ENCODE peak calls at places on chromosomes 7 and 10, in five cellular contexts. One of them, this sample, is unnamed.

GRCh38 chr10:90652519-90652918 is 205.3 kb downstream of the HTR7 start:
- DNase-seq in mammary epithelial cell: peak; percentile 37
- DNase-seq in PC-3: peak; percentile 57
- DNase-seq in fibroblast of lung: peak; percentile 45
- DNase-seq in MM.1S: no peak
- DNase-seq in this sample: peak; percentile 37

GRCh38 chr10:88851706-88852105 is at the start of gene ANKRD22:
- DNase-seq in mammary epithelial cell: peak; percentile 99
- DNase-seq in fibroblast of lung: peak; percentile 57
- DNase-seq in PC-3: peak; percentile 95
- DNase-seq in MM.1S: no peak
- DNase-seq in this sample: peak; percentile 53

GRCh38 chr10:61815505-61815904 is 86.0 kb upstream of the ARID5B start:
- DNase-seq in MM.1S: no peak
- DNase-seq in mammary epithelial cell: peak; percentile 56
- DNase-seq in PC-3: no peak
- DNase-seq in fibroblast of lung: no peak
- DNase-seq in this sample: no peak

GRCh38 chr10:114294549-114294948 is 55.5 kb downstream of the VWA2 start:
- DNase-seq in MM.1S: no peak
- DNase-seq in PC-3: no peak
- DNase-seq in fibroblast of lung: no peak
- DNase-seq in mammary epithelial cell: no peak
- DNase-seq in this sample: no peak

GRCh38 chr7:36279251-36279925 is 110.3 kb upstream of the ANLN start:
- DNase-seq in MM.1S: no peak
- DNase-seq in mammary epithelial cell: no peak
- DNase-seq in fibroblast of lung: peak; percentile 38
- DNase-seq in PC-3: no peak
- DNase-seq in this sample: peak; percentile 27

GRCh38 chr10:92970301-92971070 is 90.1 kb upstream of the CYP26C1 start:
- DNase-seq in MM.1S: no peak
- DNase-seq in PC-3: no peak
- DNase-seq in mammary epithelial cell: no peak
- DNase-seq in fibroblast of lung: peak; percentile 87
- DNase-seq in this sample: no peak

GRCh38 chr7:46071076-46071475 is 150.0 kb upstream of the IGFBP3 start:
- DNase-seq in PC-3: no peak
- DNase-seq in mammary epithelial cell: no peak
- DNase-seq in fibroblast of lung: peak; percentile 93
- DNase-seq in MM.1S: no peak
- DNase-seq in this sample: peak; percentile 6

GRCh38 chr10:3805227-3805790 is 20.3 kb upstream of the KLF6 start:
- DNase-seq in fibroblast of lung: peak; percentile 89
- DNase-seq in mammary epithelial cell: peak; percentile 91
- DNase-seq in MM.1S: peak; percentile 88
- DNase-seq in PC-3: peak; percentile 75
- DNase-seq in this sample: peak; percentile 61

GRCh38 chr10:62732841-62733653 is 71.5 kb upstream of the ADO start:
- DNase-seq in fibroblast of lung: peak; percentile 96
- DNase-seq in MM.1S: peak; percentile 73
- DNase-seq in mammary epithelial cell: peak; percentile 95
- DNase-seq in PC-3: peak; percentile 100
- DNase-seq in this sample: no peak

GRCh38 chr10:97321807-97322195 is 2.7 kb downstream of the FRAT1 start:
- DNase-seq in fibroblast of lung: no peak
- DNase-seq in PC-3: no peak
- DNase-seq in MM.1S: no peak
- DNase-seq in mammary epithelial cell: no peak
- DNase-seq in this sample: no peak

DNA sequence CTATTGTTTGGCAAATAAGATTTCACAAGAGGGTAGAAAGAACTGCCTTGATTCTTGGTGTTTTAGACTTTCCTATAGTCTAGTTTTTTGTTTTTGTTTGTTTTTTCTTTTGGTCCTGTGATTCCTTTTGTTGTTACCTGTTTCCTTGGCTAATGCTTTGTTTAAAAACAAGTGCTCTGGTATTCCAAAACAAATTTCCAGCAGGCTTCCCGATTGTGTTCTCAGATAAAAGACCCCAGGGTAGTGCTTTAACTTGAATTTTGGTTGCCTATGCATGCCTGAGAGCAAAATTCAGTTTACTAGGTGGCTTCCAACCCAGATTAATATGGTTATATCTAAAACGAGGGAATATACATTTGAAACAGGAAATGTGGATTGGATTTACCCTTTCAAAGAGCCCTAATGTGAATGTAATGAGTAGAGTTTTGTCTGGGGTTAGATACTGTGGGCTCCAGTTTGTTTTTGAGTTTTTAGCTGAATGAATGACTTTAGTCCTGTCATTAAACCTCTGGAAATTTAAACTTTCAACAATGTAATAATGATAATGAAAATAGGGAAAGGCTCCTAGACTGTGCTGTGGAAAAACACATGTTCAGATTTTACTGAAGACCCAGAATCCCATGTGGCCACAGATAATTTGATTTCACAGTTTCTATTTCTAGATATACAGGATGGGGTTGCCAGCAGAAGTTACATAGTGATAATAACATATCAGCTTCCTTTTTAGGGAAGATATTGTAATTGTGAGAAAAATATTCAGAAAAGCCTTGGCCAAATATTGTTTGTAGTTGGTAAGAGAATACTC is 23.9 kb downstream of the AUTS2 start:
- DNase-seq in mammary epithelial cell: no peak
- DNase-seq in MM.1S: no peak
- DNase-seq in fibroblast of lung: no peak
- DNase-seq in PC-3: no peak
- DNase-seq in this sample: no peak
- H3K9ac ChIP-seq in mammary epithelial cell: no peak overlapping the region
- H3K9ac ChIP-seq in MM.1S: no peak overlapping the region
- H3K9ac ChIP-seq in fibroblast of lung: no peak overlapping the region
- H3K9ac ChIP-seq in PC-3: no peak overlapping the region
- H3K9ac ChIP-seq in this sample: no peak overlapping the region

GRCh38 chr7:25389489-25390106 is 161.3 kb upstream of the NPVF start:
- DNase-seq in mammary epithelial cell: peak; percentile 32
- DNase-seq in fibroblast of lung: peak; percentile 18
- DNase-seq in PC-3: peak; percentile 41
- DNase-seq in MM.1S: peak; percentile 59
- DNase-seq in this sample: peak; percentile 56
- H3K9ac ChIP-seq in mammary epithelial cell: no peak overlapping the region
- H3K9ac ChIP-seq in fibroblast of lung: no peak overlapping the region
- H3K9ac ChIP-seq in PC-3: no peak overlapping the region
- H3K9ac ChIP-seq in MM.1S: no peak overlapping the region
- H3K9ac ChIP-seq in this sample: no peak overlapping the region

GRCh38 chr10:99394256-99394655 is 36.2 kb downstream of the GOT1 start:
- DNase-seq in mammary epithelial cell: peak; percentile 75
- DNase-seq in PC-3: no peak
- DNase-seq in fibroblast of lung: no peak
- DNase-seq in MM.1S: peak; percentile 39
- DNase-seq in this sample: no peak

GRCh38 chr10:99395750-99396445 is 34.5 kb downstream of the GOT1 start:
- DNase-seq in MM.1S: no peak
- DNase-seq in mammary epithelial cell: peak; percentile 82
- DNase-seq in fibroblast of lung: peak; percentile 89
- DNase-seq in PC-3: peak; percentile 91
- DNase-seq in this sample: peak; percentile 52

GRCh38 chr10:99393683-99394082 is 36.7 kb downstream of the GOT1 start:
- DNase-seq in mammary epithelial cell: no peak
- DNase-seq in fibroblast of lung: no peak
- DNase-seq in PC-3: no peak
- DNase-seq in MM.1S: no peak
- DNase-seq in this sample: no peak

GRCh38 chr10:99394761-99395386 is 35.5 kb downstream of the GOT1 start:
- DNase-seq in fibroblast of lung: no peak
- DNase-seq in MM.1S: no peak
- DNase-seq in PC-3: peak; percentile 81
- DNase-seq in mammary epithelial cell: peak; percentile 46
- DNase-seq in this sample: no peak

DNA sequence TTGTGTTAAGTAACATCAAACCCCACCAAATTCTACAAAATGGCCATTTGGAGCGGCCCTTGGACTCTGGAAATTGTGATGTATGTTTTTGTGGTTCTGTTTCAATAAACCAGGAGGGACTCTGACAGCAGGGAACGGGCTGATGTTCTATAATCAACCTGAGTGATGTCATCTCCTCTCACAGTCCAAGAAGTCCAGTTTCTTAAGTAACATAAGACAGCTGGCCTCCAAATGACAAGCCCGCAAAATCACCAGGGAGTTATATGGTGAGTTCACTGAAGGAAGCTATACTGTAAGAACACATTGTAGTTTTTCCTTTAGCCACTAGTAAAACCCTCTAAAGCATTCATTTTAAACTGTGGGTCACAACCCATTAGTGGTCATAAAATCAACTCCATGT is 34.0 kb downstream of the GOT1 start:
- DNase-seq in MM.1S: no peak
- DNase-seq in mammary epithelial cell: no peak
- DNase-seq in fibroblast of lung: peak; percentile 64
- DNase-seq in PC-3: peak; percentile 43
- DNase-seq in this sample: peak; percentile 28
- H3K9ac ChIP-seq in MM.1S: no peak overlapping the region
- H3K9ac ChIP-seq in mammary epithelial cell: no peak overlapping the region
- H3K9ac ChIP-seq in fibroblast of lung: no peak overlapping the region
- H3K9ac ChIP-seq in PC-3: no peak overlapping the region
- H3K9ac ChIP-seq in this sample: no peak overlapping the region

GRCh38 chr7:106216517-106217088 is 68.2 kb downstream of the NAMPT start:
- DNase-seq in fibroblast of lung: peak; percentile 95
- DNase-seq in MM.1S: no peak
- DNase-seq in mammary epithelial cell: peak; percentile 94
- DNase-seq in PC-3: peak; percentile 99
- DNase-seq in this sample: peak; percentile 94
- H3K9ac ChIP-seq in fibroblast of lung: no peak overlapping the region
- H3K9ac ChIP-seq in MM.1S: no peak overlapping the region
- H3K9ac ChIP-seq in mammary epithelial cell: no peak overlapping the region
- H3K9ac ChIP-seq in PC-3: peak overlapping the region; percentile 52
- H3K9ac ChIP-seq in this sample: peak overlapping the region; percentile 88

This sample was measured in adipocyte.